ENCODE peak calls at places on chromosomes 1 and 21, in nine cellular contexts. L, D, T, B, Y, H, G, J and Z are unnamed samples.

GRCh38 chr1:230303822-230304221 is 122.3 kb downstream of the PGBD5 start:
- DNase-seq in L (peak; percentile 81), D (no peak), T (peak; percentile 62), B (no peak), Y (no peak), H (no peak), G (peak; percentile 33), J (no peak), Z (peak; percentile 69)

GRCh38 chr1:16727190-16728111 is 12.9 kb upstream of the RNU1-4 start:
- DNase-seq in L (peak; percentile 18), D (no peak), T (peak; percentile 75), B (peak; percentile 27), Y (peak; percentile 56), H (peak; percentile 41), G (no peak), J (peak; percentile 29), Z (peak; percentile 57)

GRCh38 chr1:233919786-233920185 is 15.3 kb downstream of the SLC35F3 start:
- DNase-seq in L (no peak), D (no peak), T (no peak), B (no peak), Y (no peak), H (no peak), G (no peak), J (no peak), Z (no peak)

GRCh38 chr1:41446851-41447610 is 37.5 kb downstream of the EDN2 start:
- DNase-seq in L (no peak), D (no peak), T (no peak), B (no peak), Y (no peak), H (no peak), G (no peak), J (no peak), Z (no peak)

GRCh38 chr1:204479387-204480136 is 15.0 kb downstream of the PIK3C2B start:
- DNase-seq in L (no peak), D (no peak), T (no peak), B (peak; percentile 86), Y (no peak), H (no peak), G (no peak), J (no peak), Z (no peak)

GRCh38 chr1:19485362-19486187 is at the start of gene CAPZB:
- DNase-seq in L (peak; percentile 89), D (peak; percentile 29), T (peak; percentile 92), B (peak; percentile 95), Y (peak; percentile 93), H (peak; percentile 92), G (no peak), J (peak; percentile 29), Z (peak; percentile 90)

GRCh38 chr1:201711101-201711597 is 117.8 kb upstream of the IPO9 start:
- DNase-seq in L (no peak), D (no peak), T (no peak), B (no peak), Y (no peak), H (no peak), G (no peak), J (no peak), Z (no peak)

GRCh38 chr21:37503848-37504467 is 137.4 kb downstream of the DYRK1A start:
- DNase-seq in L (peak; percentile 92), D (no peak), T (peak; percentile 83), B (no peak), Y (peak; percentile 11), H (no peak), G (peak; percentile 11), J (no peak), Z (peak; percentile 62)

GRCh38 chr1:19682257-19682656 is 17.6 kb downstream of the HTR6 start:
- DNase-seq in L (peak; percentile 80), D (no peak), T (peak; percentile 86), B (no peak), Y (no peak), H (no peak), G (peak; percentile 83), J (no peak), Z (peak; percentile 70)

GRCh38 chr1:175067707-175068106 is at the start of gene TNN:
- DNase-seq in L (no peak), D (no peak), T (no peak), B (no peak), Y (no peak), H (no peak), G (no peak), J (no peak), Z (no peak)

GRCh38 chr1:241521718-241522117 is 2.2 kb upstream of the FH start:
- DNase-seq in L (no peak), D (no peak), T (no peak), B (no peak), Y (no peak), H (no peak), G (no peak), J (no peak), Z (no peak)

GRCh38 chr1:228852015-228852414 is 116.7 kb downstream of the RHOU start:
- DNase-seq in L (no peak), D (no peak), T (no peak), B (peak; percentile 54), Y (no peak), H (no peak), G (no peak), J (no peak), Z (no peak)

GRCh38 chr1:152185544-152186391 is 26.7 kb upstream of the RPTN start:
- DNase-seq in L (peak; percentile 71), D (no peak), T (peak; percentile 74), B (peak; percentile 35), Y (peak; percentile 17), H (no peak), G (peak; percentile 42), J (peak; percentile 70), Z (peak; percentile 68)

GRCh38 chr1:100834779-100835645 is 59.6 kb downstream of the EXTL2 start:
- DNase-seq in L (no peak), D (no peak), T (peak; percentile 44), B (no peak), Y (no peak), H (peak; percentile 40), G (no peak), J (peak; percentile 8), Z (no peak)

GRCh38 chr1:246091477-246091876 is 415.6 kb downstream of the SMYD3 start:
- DNase-seq in L (no peak), D (no peak), T (no peak), B (no peak), Y (no peak), H (no peak), G (peak; percentile 10), J (no peak), Z (no peak)

GRCh38 chr1:27026621-27027574 is 14.2 kb upstream of the TENT5B start:
- DNase-seq in L (peak; percentile 80), D (no peak), T (peak; percentile 71), B (peak; percentile 55), Y (no peak), H (no peak), G (peak; percentile 64), J (no peak), Z (peak; percentile 92)

GRCh38 chr1:60960846-60961542 is 121.4 kb upstream of the NFIA start:
- DNase-seq in L (peak; percentile 49), D (no peak), T (peak; percentile 45), B (no peak), Y (no peak), H (peak; percentile 2), G (no peak), J (no peak), Z (peak; percentile 8)

GRCh38 chr1:45266151-45266801 is 59.9 kb upstream of the ZSWIM5 start:
- DNase-seq in L (peak; percentile 91), D (no peak), T (peak; percentile 72), B (peak; percentile 75), Y (no peak), H (no peak), G (peak; percentile 24), J (no peak), Z (peak; percentile 83)

GRCh38 chr1:183472488-183473285 is at the start of gene SMG7:
- DNase-seq in L (no peak), D (no peak), T (peak; percentile 41), B (peak; percentile 62), Y (peak; percentile 32), H (peak; percentile 49), G (no peak), J (no peak), Z (peak; percentile 41)

GRCh38 chr1:236760480-236760879 is 34.6 kb upstream of the MTR start:
- DNase-seq in L (no peak), D (no peak), T (no peak), B (no peak), Y (no peak), H (no peak), G (no peak), J (no peak), Z (no peak)

GRCh38 chr1:110433803-110434202 is 17.1 kb upstream of the PROK1 start:
- DNase-seq in L (peak; percentile 61), D (no peak), T (peak; percentile 39), B (no peak), Y (no peak), H (no peak), G (no peak), J (no peak), Z (peak; percentile 63)

GRCh38 chr1:25503551-25504426 is 39.6 kb upstream of the LDLRAP1 start:
- DNase-seq in L (no peak), D (no peak), T (peak; percentile 16), B (peak; percentile 80), Y (peak; percentile 53), H (no peak), G (no peak), J (no peak), Z (no peak)

GRCh38 chr1:156124557-156125483 is 10.3 kb downstream of the LMNA start:
- DNase-seq in L (no peak), D (no peak), T (no peak), B (peak; percentile 89), Y (no peak), H (peak; percentile 36), G (no peak), J (peak; percentile 65), Z (peak; percentile 66)

GRCh38 chr1:67630438-67631045 is 54.5 kb upstream of the GADD45A start:
- DNase-seq in L (no peak), D (no peak), T (no peak), B (no peak), Y (no peak), H (no peak), G (no peak), J (no peak), Z (no peak)

GRCh38 chr1:44059956-44060355 is 28.7 kb upstream of the SLC6A9 start:
- DNase-seq in L (peak; percentile 15), D (no peak), T (no peak), B (peak; percentile 36), Y (no peak), H (no peak), G (no peak), J (no peak), Z (peak; percentile 40)

GRCh38 chr1:41241748-41242644 is at the start of gene SCMH1:
- DNase-seq in L (peak; percentile 49), D (no peak), T (peak; percentile 54), B (peak; percentile 31), Y (peak; percentile 28), H (peak; percentile 38), G (no peak), J (no peak), Z (peak; percentile 44)